ENCODE peak calls at places on chromosomes 12 and 14, in five cellular contexts. One of them, this sample, is unnamed.

GRCh38 chr12:75650989-75651695 is 139.7 kb upstream of the KRR1 start:
- DNase-seq in hippocampal formation: no peak
- DNase-seq in stimulated activated CD4-positive, alpha-beta T cell treated with anti-CD3 and anti-CD28 coated beads, Interleukin-1b, Interleukin-23, amount 100 ng/mL, for 48 hours: no peak
- DNase-seq in iris pigment epithelial cell: peak
- DNase-seq in AG08395: no peak
- DNase-seq in this sample: no peak

GRCh38 chr12:113620437-113620976 is 148.8 kb upstream of the LHX5 start:
- DNase-seq in stimulated activated CD4-positive, alpha-beta T cell treated with anti-CD3 and anti-CD28 coated beads, Interleukin-1b, Interleukin-23, amount 100 ng/mL, for 48 hours: no peak
- DNase-seq in AG08395: no peak
- DNase-seq in hippocampal formation: no peak
- DNase-seq in iris pigment epithelial cell: no peak
- DNase-seq in this sample: no peak

GRCh38 chr12:88945041-88945732 is 364.9 kb upstream of the KITLG start:
- DNase-seq in hippocampal formation: no peak
- DNase-seq in stimulated activated CD4-positive, alpha-beta T cell treated with anti-CD3 and anti-CD28 coated beads, Interleukin-1b, Interleukin-23, amount 100 ng/mL, for 48 hours: no peak
- DNase-seq in AG08395: no peak
- DNase-seq in iris pigment epithelial cell: no peak
- DNase-seq in this sample: no peak

GRCh38 chr12:124318336-124319020 is 23.6 kb downstream of the RFLNA start:
- DNase-seq in AG08395: no peak
- DNase-seq in iris pigment epithelial cell: no peak
- DNase-seq in hippocampal formation: no peak
- DNase-seq in stimulated activated CD4-positive, alpha-beta T cell treated with anti-CD3 and anti-CD28 coated beads, Interleukin-1b, Interleukin-23, amount 100 ng/mL, for 48 hours: no peak
- DNase-seq in this sample: no peak

GRCh38 chr12:65584041-65584440 is 240.2 kb upstream of the HMGA2 start:
- DNase-seq in iris pigment epithelial cell: no peak
- DNase-seq in AG08395: no peak
- DNase-seq in stimulated activated CD4-positive, alpha-beta T cell treated with anti-CD3 and anti-CD28 coated beads, Interleukin-1b, Interleukin-23, amount 100 ng/mL, for 48 hours: no peak
- DNase-seq in hippocampal formation: no peak
- DNase-seq in this sample: no peak

GRCh38 chr12:48198619-48198973 is 4.5 kb downstream of the OR10AD1 start:
- DNase-seq in AG08395: peak
- DNase-seq in hippocampal formation: no peak
- DNase-seq in stimulated activated CD4-positive, alpha-beta T cell treated with anti-CD3 and anti-CD28 coated beads, Interleukin-1b, Interleukin-23, amount 100 ng/mL, for 48 hours: no peak
- DNase-seq in iris pigment epithelial cell: peak
- DNase-seq in this sample: no peak

GRCh38 chr14:71324767-71325272 is 417.6 kb downstream of the PCNX1 start:
- DNase-seq in AG08395: no peak
- DNase-seq in hippocampal formation: no peak
- DNase-seq in iris pigment epithelial cell: peak
- DNase-seq in stimulated activated CD4-positive, alpha-beta T cell treated with anti-CD3 and anti-CD28 coated beads, Interleukin-1b, Interleukin-23, amount 100 ng/mL, for 48 hours: peak
- DNase-seq in this sample: no peak

GRCh38 chr14:105071942-105072341 is 6.7 kb upstream of the GPR132 start:
- DNase-seq in iris pigment epithelial cell: no peak
- DNase-seq in AG08395: no peak
- DNase-seq in hippocampal formation: no peak
- DNase-seq in stimulated activated CD4-positive, alpha-beta T cell treated with anti-CD3 and anti-CD28 coated beads, Interleukin-1b, Interleukin-23, amount 100 ng/mL, for 48 hours: no peak
- DNase-seq in this sample: no peak

GRCh38 chr12:102960766-102961487 is 3.5 kb downstream of the ASCL1 start:
- DNase-seq in iris pigment epithelial cell: no peak
- DNase-seq in hippocampal formation: peak
- DNase-seq in stimulated activated CD4-positive, alpha-beta T cell treated with anti-CD3 and anti-CD28 coated beads, Interleukin-1b, Interleukin-23, amount 100 ng/mL, for 48 hours: no peak
- DNase-seq in AG08395: no peak
- DNase-seq in this sample: no peak

GRCh38 chr12:75479963-75480461 is 543 bp upstream of the GLIPR1 start:
- DNase-seq in stimulated activated CD4-positive, alpha-beta T cell treated with anti-CD3 and anti-CD28 coated beads, Interleukin-1b, Interleukin-23, amount 100 ng/mL, for 48 hours: no peak
- DNase-seq in iris pigment epithelial cell: peak
- DNase-seq in AG08395: peak
- DNase-seq in hippocampal formation: no peak
- DNase-seq in this sample: no peak

GRCh38 chr12:52847335-52848102 is 1.3 kb downstream of the KRT78 start:
- DNase-seq in stimulated activated CD4-positive, alpha-beta T cell treated with anti-CD3 and anti-CD28 coated beads, Interleukin-1b, Interleukin-23, amount 100 ng/mL, for 48 hours: no peak
- DNase-seq in AG08395: peak
- DNase-seq in iris pigment epithelial cell: peak
- DNase-seq in hippocampal formation: no peak
- DNase-seq in this sample: no peak

GRCh38 chr12:27048822-27049752 is 26.7 kb downstream of the MED21 start:
- DNase-seq in hippocampal formation: no peak
- DNase-seq in stimulated activated CD4-positive, alpha-beta T cell treated with anti-CD3 and anti-CD28 coated beads, Interleukin-1b, Interleukin-23, amount 100 ng/mL, for 48 hours: no peak
- DNase-seq in AG08395: peak
- DNase-seq in iris pigment epithelial cell: peak
- DNase-seq in this sample: no peak

GRCh38 chr14:99707921-99708320 is 23.8 kb downstream of the CYP46A1 start:
- DNase-seq in stimulated activated CD4-positive, alpha-beta T cell treated with anti-CD3 and anti-CD28 coated beads, Interleukin-1b, Interleukin-23, amount 100 ng/mL, for 48 hours: no peak
- DNase-seq in AG08395: no peak
- DNase-seq in hippocampal formation: no peak
- DNase-seq in iris pigment epithelial cell: no peak
- DNase-seq in this sample: no peak

GRCh38 chr14:63897706-63898105 is 44.9 kb downstream of the SYNE2 start:
- DNase-seq in stimulated activated CD4-positive, alpha-beta T cell treated with anti-CD3 and anti-CD28 coated beads, Interleukin-1b, Interleukin-23, amount 100 ng/mL, for 48 hours: no peak
- DNase-seq in AG08395: peak
- DNase-seq in iris pigment epithelial cell: peak
- DNase-seq in hippocampal formation: no peak
- DNase-seq in this sample: no peak

GRCh38 chr14:96253140-96253539 is 2.9 kb upstream of the BDKRB1 start:
- DNase-seq in hippocampal formation: no peak
- DNase-seq in iris pigment epithelial cell: peak
- DNase-seq in AG08395: peak
- DNase-seq in stimulated activated CD4-positive, alpha-beta T cell treated with anti-CD3 and anti-CD28 coated beads, Interleukin-1b, Interleukin-23, amount 100 ng/mL, for 48 hours: no peak
- DNase-seq in this sample: no peak

GRCh38 chr12:116790066-116790465 is 52.0 kb downstream of the RNFT2 start:
- DNase-seq in stimulated activated CD4-positive, alpha-beta T cell treated with anti-CD3 and anti-CD28 coated beads, Interleukin-1b, Interleukin-23, amount 100 ng/mL, for 48 hours: no peak
- DNase-seq in AG08395: no peak
- DNase-seq in iris pigment epithelial cell: no peak
- DNase-seq in hippocampal formation: no peak
- DNase-seq in this sample: no peak

GRCh38 chr14:101122114-101122854 is 218.8 kb upstream of the RTL1 start:
- DNase-seq in stimulated activated CD4-positive, alpha-beta T cell treated with anti-CD3 and anti-CD28 coated beads, Interleukin-1b, Interleukin-23, amount 100 ng/mL, for 48 hours: no peak
- DNase-seq in AG08395: no peak
- DNase-seq in hippocampal formation: no peak
- DNase-seq in iris pigment epithelial cell: no peak
- DNase-seq in this sample: no peak

GRCh38 chr12:122123761-122124145 is 45.2 kb downstream of the MLXIP start:
- DNase-seq in AG08395: no peak
- DNase-seq in iris pigment epithelial cell: no peak
- DNase-seq in hippocampal formation: no peak
- DNase-seq in stimulated activated CD4-positive, alpha-beta T cell treated with anti-CD3 and anti-CD28 coated beads, Interleukin-1b, Interleukin-23, amount 100 ng/mL, for 48 hours: no peak
- DNase-seq in this sample: no peak

GRCh38 chr14:52329678-52330376 is 15.7 kb downstream of the PTGER2 start:
- DNase-seq in hippocampal formation: no peak
- DNase-seq in iris pigment epithelial cell: no peak
- DNase-seq in AG08395: no peak
- DNase-seq in stimulated activated CD4-positive, alpha-beta T cell treated with anti-CD3 and anti-CD28 coated beads, Interleukin-1b, Interleukin-23, amount 100 ng/mL, for 48 hours: peak
- DNase-seq in this sample: no peak

GRCh38 chr12:29769162-29769820 is 14.5 kb downstream of the TMTC1 start:
- DNase-seq in hippocampal formation: no peak
- DNase-seq in AG08395: peak
- DNase-seq in stimulated activated CD4-positive, alpha-beta T cell treated with anti-CD3 and anti-CD28 coated beads, Interleukin-1b, Interleukin-23, amount 100 ng/mL, for 48 hours: no peak
- DNase-seq in iris pigment epithelial cell: peak
- DNase-seq in this sample: no peak

GRCh38 chr12:97476255-97476654 is 13.7 kb downstream of the RMST start:
- DNase-seq in hippocampal formation: no peak
- DNase-seq in stimulated activated CD4-positive, alpha-beta T cell treated with anti-CD3 and anti-CD28 coated beads, Interleukin-1b, Interleukin-23, amount 100 ng/mL, for 48 hours: no peak
- DNase-seq in AG08395: no peak
- DNase-seq in iris pigment epithelial cell: no peak
- DNase-seq in this sample: no peak

GRCh38 chr12:15274561-15274967 is 47.7 kb upstream of the PTPRO start:
- DNase-seq in AG08395: no peak
- DNase-seq in stimulated activated CD4-positive, alpha-beta T cell treated with anti-CD3 and anti-CD28 coated beads, Interleukin-1b, Interleukin-23, amount 100 ng/mL, for 48 hours: no peak
- DNase-seq in hippocampal formation: no peak
- DNase-seq in iris pigment epithelial cell: peak
- DNase-seq in this sample: no peak

GRCh38 chr12:28709996-28710685 is 438.9 kb upstream of the FAR2 start:
- DNase-seq in AG08395: no peak
- DNase-seq in iris pigment epithelial cell: peak
- DNase-seq in hippocampal formation: no peak
- DNase-seq in stimulated activated CD4-positive, alpha-beta T cell treated with anti-CD3 and anti-CD28 coated beads, Interleukin-1b, Interleukin-23, amount 100 ng/mL, for 48 hours: no peak
- DNase-seq in this sample: no peak

GRCh38 chr14:102966256-102966655 is 43.8 kb downstream of the AMN start:
- DNase-seq in hippocampal formation: no peak
- DNase-seq in AG08395: no peak
- DNase-seq in stimulated activated CD4-positive, alpha-beta T cell treated with anti-CD3 and anti-CD28 coated beads, Interleukin-1b, Interleukin-23, amount 100 ng/mL, for 48 hours: no peak
- DNase-seq in iris pigment epithelial cell: no peak
- DNase-seq in this sample: no peak

GRCh38 chr12:57124259-57124877 is 3.9 kb upstream of the LRP1 start:
- DNase-seq in stimulated activated CD4-positive, alpha-beta T cell treated with anti-CD3 and anti-CD28 coated beads, Interleukin-1b, Interleukin-23, amount 100 ng/mL, for 48 hours: peak
- DNase-seq in AG08395: peak
- DNase-seq in iris pigment epithelial cell: peak
- DNase-seq in hippocampal formation: peak
- DNase-seq in this sample: peak

GRCh38 chr14:69473271-69473670 is 11.3 kb upstream of the PLEKHD1 start:
- DNase-seq in stimulated activated CD4-positive, alpha-beta T cell treated with anti-CD3 and anti-CD28 coated beads, Interleukin-1b, Interleukin-23, amount 100 ng/mL, for 48 hours: no peak
- DNase-seq in iris pigment epithelial cell: no peak
- DNase-seq in hippocampal formation: no peak
- DNase-seq in AG08395: no peak
- DNase-seq in this sample: no peak

GRCh38 chr12:51687142-51687935 is 96.3 kb downstream of the SCN8A start:
- DNase-seq in hippocampal formation: no peak
- DNase-seq in AG08395: peak
- DNase-seq in stimulated activated CD4-positive, alpha-beta T cell treated with anti-CD3 and anti-CD28 coated beads, Interleukin-1b, Interleukin-23, amount 100 ng/mL, for 48 hours: no peak
- DNase-seq in iris pigment epithelial cell: peak
- DNase-seq in this sample: no peak

GRCh38 chr12:7122876-7123769 is 5.6 kb downstream of the RBP5 start:
- DNase-seq in stimulated activated CD4-positive, alpha-beta T cell treated with anti-CD3 and anti-CD28 coated beads, Interleukin-1b, Interleukin-23, amount 100 ng/mL, for 48 hours: no peak
- DNase-seq in hippocampal formation: no peak
- DNase-seq in iris pigment epithelial cell: no peak
- DNase-seq in AG08395: no peak
- DNase-seq in this sample: no peak

GRCh38 chr14:75879031-75879430 is 102.8 kb downstream of the TGFB3 start:
- DNase-seq in iris pigment epithelial cell: peak
- DNase-seq in hippocampal formation: no peak
- DNase-seq in stimulated activated CD4-positive, alpha-beta T cell treated with anti-CD3 and anti-CD28 coated beads, Interleukin-1b, Interleukin-23, amount 100 ng/mL, for 48 hours: no peak
- DNase-seq in AG08395: peak
- DNase-seq in this sample: no peak

GRCh38 chr14:54568821-54569591 is 2.1 kb downstream of the SAMD4A start:
- DNase-seq in hippocampal formation: no peak
- DNase-seq in AG08395: no peak
- DNase-seq in stimulated activated CD4-positive, alpha-beta T cell treated with anti-CD3 and anti-CD28 coated beads, Interleukin-1b, Interleukin-23, amount 100 ng/mL, for 48 hours: no peak
- DNase-seq in iris pigment epithelial cell: peak
- DNase-seq in this sample: no peak

GRCh38 chr12:116651089-116651488 is 86.8 kb downstream of the SPRING1 start:
- DNase-seq in hippocampal formation: no peak
- DNase-seq in AG08395: no peak
- DNase-seq in stimulated activated CD4-positive, alpha-beta T cell treated with anti-CD3 and anti-CD28 coated beads, Interleukin-1b, Interleukin-23, amount 100 ng/mL, for 48 hours: no peak
- DNase-seq in iris pigment epithelial cell: no peak
- DNase-seq in this sample: no peak

GRCh38 chr12:74349925-74350324 is 187.7 kb upstream of the ATXN7L3B start:
- DNase-seq in iris pigment epithelial cell: peak
- DNase-seq in AG08395: peak
- DNase-seq in hippocampal formation: no peak
- DNase-seq in stimulated activated CD4-positive, alpha-beta T cell treated with anti-CD3 and anti-CD28 coated beads, Interleukin-1b, Interleukin-23, amount 100 ng/mL, for 48 hours: no peak
- DNase-seq in this sample: no peak

This sample was measured in substantia nigra.